ENCODE peak calls at places on chromosomes 16 and 17, in five cellular contexts. One of them, this sample, is unnamed.

GRCh38 chr17:17114592-17115225 is 72.5 kb downstream of the MPRIP start:
- DNase-seq in vagina: no peak
- DNase-seq in stomach: no peak
- DNase-seq in HCT116: no peak
- DNase-seq in breast epithelium: no peak
- DNase-seq in this sample: no peak

GRCh38 chr17:6532441-6532885 is 23.9 kb downstream of the PITPNM3 start:
- DNase-seq in HCT116: no peak
- DNase-seq in breast epithelium: no peak
- DNase-seq in vagina: no peak
- DNase-seq in stomach: no peak
- DNase-seq in this sample: no peak

GRCh38 chr16:86297391-86297790 is 212.9 kb upstream of the FOXF1 start:
- DNase-seq in vagina: no peak
- DNase-seq in HCT116: no peak
- DNase-seq in breast epithelium: no peak
- DNase-seq in stomach: no peak
- DNase-seq in this sample: no peak

GRCh38 chr16:27464663-27465482 is 62.9 kb downstream of the IL21R start:
- DNase-seq in vagina: no peak
- DNase-seq in HCT116: no peak
- DNase-seq in stomach: no peak
- DNase-seq in breast epithelium: no peak
- DNase-seq in this sample: no peak

GRCh38 chr17:73586921-73587680 is 57.1 kb downstream of the SDK2 start:
- DNase-seq in stomach: no peak
- DNase-seq in vagina: no peak
- DNase-seq in HCT116: peak; percentile 8
- DNase-seq in breast epithelium: no peak
- DNase-seq in this sample: no peak

GRCh38 chr17:63623786-63624185 is 1.6 kb downstream of the MAP3K3 start:
- DNase-seq in stomach: no peak
- DNase-seq in HCT116: no peak
- DNase-seq in breast epithelium: no peak
- DNase-seq in vagina: no peak
- DNase-seq in this sample: no peak

GRCh38 chr17:56756536-56756935 is 77.2 kb downstream of the C17orf67 start:
- DNase-seq in vagina: no peak
- DNase-seq in breast epithelium: no peak
- DNase-seq in stomach: no peak
- DNase-seq in HCT116: no peak
- DNase-seq in this sample: no peak

GRCh38 chr17:58710948-58711552 is 18.6 kb downstream of the RAD51C start:
- DNase-seq in HCT116: peak; percentile 56
- DNase-seq in stomach: peak; percentile 36
- DNase-seq in vagina: no peak
- DNase-seq in breast epithelium: no peak
- DNase-seq in this sample: peak; percentile 15

GRCh38 chr17:76742958-76743357 is 5.0 kb downstream of the MFSD11 start:
- DNase-seq in stomach: no peak
- DNase-seq in vagina: no peak
- DNase-seq in HCT116: no peak
- DNase-seq in breast epithelium: no peak
- DNase-seq in this sample: no peak

GRCh38 chr16:50303605-50304466 is 37.5 kb downstream of the ADCY7 start:
- DNase-seq in vagina: no peak
- DNase-seq in HCT116: no peak
- DNase-seq in breast epithelium: no peak
- DNase-seq in stomach: no peak
- DNase-seq in this sample: no peak

GRCh38 chr16:11232302-11232851 is 23.6 kb downstream of the SOCS1 start:
- DNase-seq in breast epithelium: no peak
- DNase-seq in HCT116: no peak
- DNase-seq in stomach: no peak
- DNase-seq in vagina: no peak
- DNase-seq in this sample: no peak

GRCh38 chr16:11233727-11234376 is 22.2 kb downstream of the SOCS1 start:
- DNase-seq in HCT116: no peak
- DNase-seq in vagina: no peak
- DNase-seq in breast epithelium: no peak
- DNase-seq in stomach: no peak
- DNase-seq in this sample: no peak

GRCh38 chr16:11231367-11231970 is 24.5 kb downstream of the SOCS1 start:
- DNase-seq in HCT116: no peak
- DNase-seq in vagina: no peak
- DNase-seq in breast epithelium: no peak
- DNase-seq in stomach: no peak
- DNase-seq in this sample: no peak

GRCh38 chr16:11234884-11235702 is 20.9 kb downstream of the SOCS1 start:
- DNase-seq in HCT116: no peak
- DNase-seq in breast epithelium: no peak
- DNase-seq in stomach: no peak
- DNase-seq in vagina: no peak
- DNase-seq in this sample: no peak

DNA sequence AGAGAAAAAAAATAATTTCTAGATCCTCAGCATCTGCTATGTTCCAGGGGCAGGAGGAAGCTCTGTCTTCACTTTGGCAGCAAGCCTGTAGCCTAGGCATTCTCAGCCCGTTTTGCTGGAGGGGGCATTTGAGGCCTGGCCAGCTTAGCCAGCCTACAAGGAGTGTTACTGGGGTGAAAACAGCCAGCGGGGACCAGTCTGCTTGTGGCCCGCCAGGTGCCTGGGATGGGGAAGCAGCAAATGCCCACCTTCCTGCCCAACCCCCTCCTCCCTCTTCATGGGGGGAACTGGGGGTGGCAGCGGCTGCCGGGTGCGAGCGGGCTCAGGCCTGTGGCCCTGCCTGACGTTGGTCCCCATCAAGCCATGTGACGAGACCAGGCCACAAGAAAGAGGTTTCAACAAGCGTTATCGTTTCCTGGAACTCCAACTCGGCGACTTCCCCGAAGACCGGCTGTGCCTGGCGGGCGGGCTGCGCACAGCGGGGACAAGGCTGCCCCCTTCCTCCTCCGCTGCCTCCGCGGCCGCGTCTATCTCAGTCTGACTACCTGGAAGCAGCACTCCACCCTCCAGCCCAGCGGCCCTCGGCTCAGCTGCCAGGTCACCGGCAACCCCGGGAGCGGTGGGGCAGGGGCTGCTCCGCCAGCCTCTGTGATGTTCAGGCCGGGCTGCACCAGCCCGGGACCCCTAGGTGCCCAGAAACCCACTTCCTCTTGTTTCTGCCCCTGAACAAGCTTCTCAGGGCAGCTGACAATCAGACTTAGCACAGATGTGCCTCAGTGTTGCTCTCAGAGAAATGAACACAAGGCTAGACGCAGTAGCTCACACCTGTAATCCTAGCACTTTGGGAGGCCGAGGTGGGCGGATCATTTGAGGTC is 22.9 kb downstream of the SOCS1 start:
- DNase-seq in breast epithelium: peak; percentile 48
- DNase-seq in HCT116: no peak
- DNase-seq in stomach: peak; percentile 64
- DNase-seq in vagina: no peak
- DNase-seq in this sample: no peak
- TF ChIP-seq POLR2AphosphoS5 in breast epithelium: no peak
- TF ChIP-seq POLR2AphosphoS5 in HCT116: no peak
- TF ChIP-seq POLR2AphosphoS5 in stomach: peak; percentile 44
- TF ChIP-seq POLR2AphosphoS5 in vagina: no peak
- TF ChIP-seq POLR2AphosphoS5 in this sample: no peak

DNA sequence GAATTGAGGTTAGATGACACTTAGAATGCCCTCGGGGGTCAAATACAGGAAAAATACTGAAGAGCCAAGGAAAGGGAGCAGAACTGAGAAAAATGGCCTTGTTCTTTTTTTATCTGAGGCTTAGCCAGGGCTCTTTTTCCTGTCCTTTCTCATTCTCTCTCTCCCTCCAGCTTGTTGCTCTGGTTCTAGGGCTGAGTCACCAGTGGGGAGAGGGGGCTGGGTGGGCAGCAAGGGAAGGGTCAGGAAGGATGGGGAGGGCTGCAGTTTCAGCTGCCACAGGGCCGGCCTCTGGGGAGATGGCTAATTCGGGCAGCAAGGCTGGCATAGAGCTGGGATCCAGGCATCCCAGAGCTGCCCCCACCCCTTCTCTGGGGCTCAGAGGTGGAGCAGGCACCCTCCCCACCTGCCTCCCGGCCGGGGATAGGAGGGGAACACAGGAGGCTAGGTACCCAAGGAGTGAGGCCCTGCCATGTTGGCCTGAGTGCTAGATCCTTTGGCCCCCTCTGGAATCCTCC is 3.9 kb downstream of the ITGA3 start:
- DNase-seq in vagina: no peak
- DNase-seq in breast epithelium: no peak
- DNase-seq in stomach: no peak
- DNase-seq in HCT116: no peak
- DNase-seq in this sample: no peak
- TF ChIP-seq POLR2AphosphoS5 in vagina: no peak
- TF ChIP-seq POLR2AphosphoS5 in breast epithelium: no peak
- TF ChIP-seq POLR2AphosphoS5 in stomach: no peak
- TF ChIP-seq POLR2AphosphoS5 in HCT116: peak; percentile 58
- TF ChIP-seq POLR2AphosphoS5 in this sample: no peak

GRCh38 chr16:83137326-83137770 is 510.6 kb downstream of the CDH13 start:
- DNase-seq in HCT116: no peak
- DNase-seq in stomach: peak; percentile 28
- DNase-seq in vagina: no peak
- DNase-seq in breast epithelium: no peak
- DNase-seq in this sample: no peak
- TF ChIP-seq POLR2AphosphoS5 in HCT116: no peak
- TF ChIP-seq POLR2AphosphoS5 in stomach: no peak
- TF ChIP-seq POLR2AphosphoS5 in vagina: no peak
- TF ChIP-seq POLR2AphosphoS5 in breast epithelium: no peak
- TF ChIP-seq POLR2AphosphoS5 in this sample: no peak

GRCh38 chr16:67481561-67482259 is 753 bp upstream of the ATP6V0D1 start:
- DNase-seq in breast epithelium: peak; percentile 53
- DNase-seq in HCT116: no peak
- DNase-seq in stomach: peak; percentile 56
- DNase-seq in vagina: peak; percentile 93
- DNase-seq in this sample: no peak
- TF ChIP-seq POLR2AphosphoS5 in breast epithelium: no peak
- TF ChIP-seq POLR2AphosphoS5 in HCT116: no peak
- TF ChIP-seq POLR2AphosphoS5 in stomach: no peak
- TF ChIP-seq POLR2AphosphoS5 in vagina: no peak
- TF ChIP-seq POLR2AphosphoS5 in this sample: no peak

GRCh38 chr17:47820023-47820789 is 1.4 kb downstream of the OSBPL7 start:
- DNase-seq in stomach: peak; percentile 81
- DNase-seq in HCT116: no peak
- DNase-seq in vagina: no peak
- DNase-seq in breast epithelium: no peak
- DNase-seq in this sample: no peak

GRCh38 chr17:47822785-47823184 is 1.2 kb upstream of the OSBPL7 start:
- DNase-seq in HCT116: no peak
- DNase-seq in stomach: no peak
- DNase-seq in breast epithelium: no peak
- DNase-seq in vagina: no peak
- DNase-seq in this sample: no peak

GRCh38 chr17:47823519-47823918 is 1.9 kb upstream of the OSBPL7 start:
- DNase-seq in stomach: no peak
- DNase-seq in HCT116: no peak
- DNase-seq in breast epithelium: no peak
- DNase-seq in vagina: no peak
- DNase-seq in this sample: no peak

GRCh38 chr17:47821031-47821423 is 567 bp downstream of the OSBPL7 start:
- DNase-seq in HCT116: no peak
- DNase-seq in stomach: no peak
- DNase-seq in vagina: no peak
- DNase-seq in breast epithelium: no peak
- DNase-seq in this sample: no peak

GRCh38 chr17:47821424-47822379 is at the start of gene OSBPL7:
- DNase-seq in HCT116: peak; percentile 63
- DNase-seq in breast epithelium: peak; percentile 57
- DNase-seq in vagina: no peak
- DNase-seq in stomach: peak; percentile 81
- DNase-seq in this sample: no peak
- TF ChIP-seq POLR2AphosphoS5 in HCT116: peak; percentile 95
- TF ChIP-seq POLR2AphosphoS5 in breast epithelium: no peak
- TF ChIP-seq POLR2AphosphoS5 in vagina: no peak
- TF ChIP-seq POLR2AphosphoS5 in stomach: peak; percentile 93
- TF ChIP-seq POLR2AphosphoS5 in this sample: no peak

GRCh38 chr17:60916043-60916442 is 238.4 kb downstream of the BCAS3 start:
- DNase-seq in vagina: no peak
- DNase-seq in stomach: no peak
- DNase-seq in HCT116: peak; percentile 3
- DNase-seq in breast epithelium: no peak
- DNase-seq in this sample: no peak
- TF ChIP-seq POLR2AphosphoS5 in vagina: no peak
- TF ChIP-seq POLR2AphosphoS5 in stomach: no peak
- TF ChIP-seq POLR2AphosphoS5 in HCT116: no peak
- TF ChIP-seq POLR2AphosphoS5 in breast epithelium: no peak
- TF ChIP-seq POLR2AphosphoS5 in this sample: no peak

GRCh38 chr16:78230832-78231231 is 131.4 kb downstream of the WWOX start:
- DNase-seq in vagina: no peak
- DNase-seq in stomach: no peak
- DNase-seq in breast epithelium: no peak
- DNase-seq in HCT116: no peak
- DNase-seq in this sample: no peak
- TF ChIP-seq POLR2AphosphoS5 in vagina: peak; percentile 82
- TF ChIP-seq POLR2AphosphoS5 in stomach: no peak
- TF ChIP-seq POLR2AphosphoS5 in breast epithelium: no peak
- TF ChIP-seq POLR2AphosphoS5 in HCT116: no peak
- TF ChIP-seq POLR2AphosphoS5 in this sample: no peak

DNA sequence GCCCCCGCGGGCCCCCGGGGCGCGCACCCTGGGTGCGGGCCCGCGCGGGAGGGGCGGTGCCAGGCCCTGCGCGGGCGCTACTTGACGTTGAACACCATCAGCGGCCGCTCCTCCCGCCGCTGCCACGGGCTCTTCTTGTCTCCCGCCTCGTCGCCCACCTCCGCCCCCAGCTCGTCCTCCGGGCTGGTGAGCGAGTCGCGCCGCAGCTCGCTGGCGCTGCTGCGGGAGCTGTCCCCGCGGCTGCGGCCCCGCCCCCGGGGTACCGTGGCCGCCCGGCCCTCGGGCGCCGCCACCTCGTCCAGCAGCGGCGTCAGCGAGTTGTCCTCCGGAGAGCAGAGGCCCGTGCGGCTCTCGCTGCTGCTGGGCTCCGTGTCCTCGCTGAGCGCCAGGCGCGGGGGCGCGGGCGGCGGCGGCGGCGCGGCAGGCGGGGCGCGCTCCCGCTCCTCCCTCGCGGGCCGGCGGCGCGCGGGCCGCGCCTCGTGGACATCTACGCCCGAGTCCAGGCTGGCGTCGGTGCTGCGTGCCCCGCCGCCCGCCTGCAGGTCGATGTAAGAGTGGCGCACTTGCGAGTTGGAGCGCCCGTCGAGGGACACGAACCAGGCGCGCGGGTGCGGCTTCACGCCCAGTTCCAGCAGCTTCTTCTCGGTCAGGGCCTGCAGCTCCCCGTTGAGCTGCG is 8.7 kb downstream of the GRN start:
- DNase-seq in stomach: peak; percentile 46
- DNase-seq in HCT116: no peak
- DNase-seq in vagina: no peak
- DNase-seq in breast epithelium: no peak
- DNase-seq in this sample: no peak
- TF ChIP-seq POLR2AphosphoS5 in stomach: no peak
- TF ChIP-seq POLR2AphosphoS5 in HCT116: no peak
- TF ChIP-seq POLR2AphosphoS5 in vagina: no peak
- TF ChIP-seq POLR2AphosphoS5 in breast epithelium: no peak
- TF ChIP-seq POLR2AphosphoS5 in this sample: no peak

DNA sequence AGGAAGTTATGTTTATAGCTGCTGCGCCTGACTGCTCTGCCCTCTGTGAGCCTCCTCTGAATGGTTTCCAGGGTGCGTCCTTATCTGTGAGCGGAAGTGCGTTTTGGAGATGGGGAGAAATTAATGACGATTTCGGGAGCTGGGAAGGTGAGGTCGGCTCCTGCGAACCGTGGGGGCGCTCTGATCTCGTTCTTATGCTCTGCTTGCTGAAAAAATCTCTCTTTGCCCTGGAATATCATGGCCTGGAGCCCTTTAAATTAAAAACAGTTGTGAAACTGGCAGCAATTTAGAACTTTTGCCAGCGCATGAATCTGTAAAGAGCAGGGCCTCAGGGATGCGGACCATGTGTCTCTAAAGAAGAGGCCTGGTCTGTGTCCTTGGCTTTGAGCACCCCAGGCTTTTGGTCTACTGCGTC is 135.8 kb upstream of the ZFHX3 start:
- DNase-seq in vagina: no peak
- DNase-seq in stomach: no peak
- DNase-seq in breast epithelium: no peak
- DNase-seq in HCT116: no peak
- DNase-seq in this sample: no peak
- TF ChIP-seq POLR2AphosphoS5 in vagina: no peak
- TF ChIP-seq POLR2AphosphoS5 in stomach: no peak
- TF ChIP-seq POLR2AphosphoS5 in breast epithelium: no peak
- TF ChIP-seq POLR2AphosphoS5 in HCT116: no peak
- TF ChIP-seq POLR2AphosphoS5 in this sample: no peak